ENCODE peak calls at places on chromosomes 4 and X, in five cellular contexts. One of them, this sample, is unnamed.

GRCh38 chr4:52641853-52642563 is 17.1 kb downstream of the USP46 start:
- DNase-seq in GM23338: no peak
- DNase-seq in HCT116: peak; percentile 88
- DNase-seq in neural progenitor cell: no peak
- DNase-seq in GM23248: peak; percentile 67
- DNase-seq in this sample: no peak

GRCh38 chrX:152821145-152821765 is 9.3 kb downstream of the CETN2 start:
- DNase-seq in GM23338: peak; percentile 74
- DNase-seq in neural progenitor cell: peak; percentile 72
- DNase-seq in GM23248: peak; percentile 64
- DNase-seq in HCT116: peak; percentile 18
- DNase-seq in this sample: peak; percentile 25

GRCh38 chrX:129982300-129983246 is at the start of gene BCORL1:
- DNase-seq in GM23338: peak; percentile 89
- DNase-seq in neural progenitor cell: peak; percentile 94
- DNase-seq in HCT116: peak; percentile 79
- DNase-seq in GM23248: peak; percentile 91
- DNase-seq in this sample: peak; percentile 88

GRCh38 chrX:107324493-107325310 is 118.3 kb downstream of the DNAAF6 start:
- DNase-seq in HCT116: no peak
- DNase-seq in neural progenitor cell: peak; percentile 89
- DNase-seq in GM23248: peak; percentile 45
- DNase-seq in GM23338: peak; percentile 82
- DNase-seq in this sample: peak; percentile 14

GRCh38 chr4:119313237-119313636 is 8.7 kb downstream of the FABP2 start:
- DNase-seq in neural progenitor cell: no peak
- DNase-seq in GM23338: no peak
- DNase-seq in HCT116: no peak
- DNase-seq in GM23248: no peak
- DNase-seq in this sample: no peak

GRCh38 chr4:139559692-139560091 is 3.7 kb upstream of the SETD7 start:
- DNase-seq in GM23248: no peak
- DNase-seq in neural progenitor cell: no peak
- DNase-seq in GM23338: no peak
- DNase-seq in HCT116: no peak
- DNase-seq in this sample: no peak

GRCh38 chr4:173264245-173264959 is 69.8 kb downstream of the HMGB2 start:
- DNase-seq in GM23248: peak; percentile 16
- DNase-seq in neural progenitor cell: peak; percentile 35
- DNase-seq in GM23338: peak; percentile 31
- DNase-seq in HCT116: no peak
- DNase-seq in this sample: peak; percentile 94

GRCh38 chr4:26077840-26078239 is 163.8 kb downstream of the SMIM20 start:
- DNase-seq in HCT116: no peak
- DNase-seq in GM23338: no peak
- DNase-seq in neural progenitor cell: no peak
- DNase-seq in GM23248: no peak
- DNase-seq in this sample: no peak

GRCh38 chr4:123260429-123261052 is 136.1 kb upstream of the SPRY1 start:
- DNase-seq in HCT116: no peak
- DNase-seq in neural progenitor cell: no peak
- DNase-seq in GM23248: no peak
- DNase-seq in GM23338: no peak
- DNase-seq in this sample: no peak

DNA sequence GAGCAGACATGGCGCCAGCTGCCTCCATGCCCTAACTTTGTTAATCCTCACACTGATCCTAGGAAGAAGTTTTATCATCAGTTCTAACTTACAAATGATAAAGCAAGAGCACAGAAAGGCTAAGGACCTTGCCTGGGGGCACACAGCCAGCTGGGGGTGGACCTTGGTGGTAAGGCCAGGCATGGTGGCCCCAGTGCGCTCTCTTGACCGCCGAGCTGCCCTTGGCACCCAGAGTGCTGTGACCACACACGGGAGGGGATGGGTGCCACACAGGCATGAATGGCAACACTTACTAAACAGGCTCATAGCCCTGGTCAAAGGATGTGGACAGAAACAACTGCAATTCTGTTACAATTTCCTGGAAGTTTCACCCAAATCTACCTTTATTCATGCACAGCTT is 45.0 kb downstream of the ACOX3 start:
- DNase-seq in GM23338: no peak
- DNase-seq in neural progenitor cell: no peak
- DNase-seq in GM23248: no peak
- DNase-seq in HCT116: no peak
- DNase-seq in this sample: no peak
- H3K4me3 ChIP-seq in GM23338: no peak overlapping the region
- H3K4me3 ChIP-seq in neural progenitor cell: no peak overlapping the region
- H3K4me3 ChIP-seq in GM23248: no peak overlapping the region
- H3K4me3 ChIP-seq in HCT116: no peak overlapping the region
- H3K4me3 ChIP-seq in this sample: no peak overlapping the region

GRCh38 chr4:83890231-83890630 is 354.3 kb downstream of the GPAT3 start:
- DNase-seq in GM23338: no peak
- DNase-seq in GM23248: peak; percentile 58
- DNase-seq in neural progenitor cell: no peak
- DNase-seq in HCT116: no peak
- DNase-seq in this sample: no peak

GRCh38 chr4:83890816-83891215 is 354.9 kb downstream of the GPAT3 start:
- DNase-seq in GM23248: peak; percentile 9
- DNase-seq in neural progenitor cell: no peak
- DNase-seq in GM23338: no peak
- DNase-seq in HCT116: no peak
- DNase-seq in this sample: no peak

GRCh38 chr4:83894831-83895230 is 358.9 kb downstream of the GPAT3 start:
- DNase-seq in GM23248: no peak
- DNase-seq in GM23338: no peak
- DNase-seq in HCT116: no peak
- DNase-seq in neural progenitor cell: no peak
- DNase-seq in this sample: no peak

DNA sequence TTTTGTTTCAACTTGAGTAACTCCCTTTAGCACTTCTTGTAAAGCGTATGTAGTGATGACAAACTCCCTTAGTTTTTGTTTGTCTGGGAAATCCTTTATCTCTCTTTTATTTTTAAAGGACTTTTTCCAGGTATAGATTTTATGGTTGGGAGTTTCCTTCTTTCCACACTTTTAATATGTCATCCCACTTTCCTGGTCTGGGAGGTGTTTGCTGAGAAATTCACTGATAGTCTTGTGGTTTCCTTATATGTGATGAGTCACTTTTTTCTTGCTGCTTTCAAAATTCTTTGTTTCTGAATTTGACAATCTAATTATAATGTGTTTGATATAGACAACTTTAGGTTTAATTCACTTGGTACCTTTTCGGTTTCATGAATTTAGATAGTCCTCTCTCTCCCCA is 353.9 kb downstream of the GPAT3 start:
- DNase-seq in GM23338: no peak
- DNase-seq in GM23248: peak; percentile 67
- DNase-seq in neural progenitor cell: no peak
- DNase-seq in HCT116: peak; percentile 16
- DNase-seq in this sample: no peak
- TF ChIP-seq EZH2phosphoT487 in GM23338: no peak
- TF ChIP-seq EZH2phosphoT487 in GM23248: peak; percentile 23
- TF ChIP-seq EZH2phosphoT487 in neural progenitor cell: no peak
- TF ChIP-seq EZH2phosphoT487 in HCT116: no peak
- TF ChIP-seq EZH2phosphoT487 in this sample: no peak

DNA sequence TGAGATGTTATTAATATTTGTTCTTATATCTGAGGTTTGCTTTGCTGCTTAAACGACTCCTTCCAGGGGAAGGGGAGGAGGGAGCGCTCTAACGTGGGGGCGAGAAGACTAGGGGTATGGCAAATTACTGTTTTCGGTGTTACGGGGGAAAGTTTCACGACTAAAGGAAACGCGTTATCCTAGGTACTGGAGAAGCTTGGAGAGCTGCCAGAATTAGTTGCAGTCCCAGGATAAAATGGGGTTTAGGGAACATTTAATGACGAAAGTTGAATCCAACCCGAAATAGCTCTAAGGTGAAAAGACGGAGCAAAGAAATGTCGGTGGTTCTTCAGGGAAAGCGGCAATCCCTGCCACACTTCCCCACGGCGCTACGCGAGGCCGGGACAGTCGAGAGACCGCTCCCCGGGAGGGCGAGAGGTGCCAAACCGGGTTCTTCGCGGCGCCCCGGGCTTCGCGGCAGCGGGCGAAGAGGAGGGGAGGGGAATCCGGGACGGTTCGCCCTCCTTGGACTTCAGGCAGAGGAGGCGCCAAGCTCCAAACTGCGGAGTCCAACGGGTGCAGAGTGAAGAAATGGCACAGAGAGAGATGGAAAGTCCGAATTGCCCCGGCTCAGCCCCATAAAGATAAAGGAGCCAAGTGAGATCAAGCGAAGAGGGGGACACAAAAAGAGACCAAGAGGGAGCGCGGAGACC is 719 bp downstream of the THOC2 start:
- DNase-seq in GM23338: peak; percentile 5
- DNase-seq in neural progenitor cell: peak; percentile 23
- DNase-seq in HCT116: no peak
- DNase-seq in GM23248: peak; percentile 72
- DNase-seq in this sample: no peak
- H3K4me1 ChIP-seq in GM23338: peaks cover 5% of the 10 kb centered on the region
- H3K4me1 ChIP-seq in neural progenitor cell: no peaks in the 10 kb centered on the region
- H3K4me1 ChIP-seq in HCT116: peaks cover 19% of the 10 kb centered on the region
- H3K4me1 ChIP-seq in GM23248: peaks cover 26% of the 10 kb centered on the region
- H3K4me1 ChIP-seq in this sample: peaks cover 51% of the 10 kb centered on the region

GRCh38 chr4:76087007-76087769 is 12.7 kb downstream of the ART3 start:
- DNase-seq in HCT116: peak; percentile 62
- DNase-seq in neural progenitor cell: peak; percentile 80
- DNase-seq in GM23338: peak; percentile 92
- DNase-seq in GM23248: peak; percentile 79
- DNase-seq in this sample: no peak
- H3K4me3 ChIP-seq in HCT116: no peak overlapping the region
- H3K4me3 ChIP-seq in neural progenitor cell: no peak overlapping the region
- H3K4me3 ChIP-seq in GM23338: peak overlapping the region; percentile 27
- H3K4me3 ChIP-seq in GM23248: peak overlapping the region; percentile 9
- H3K4me3 ChIP-seq in this sample: no peak overlapping the region

GRCh38 chr4:150491132-150492049 is 90.6 kb upstream of the MAB21L2 start:
- DNase-seq in GM23338: no peak
- DNase-seq in GM23248: no peak
- DNase-seq in HCT116: no peak
- DNase-seq in neural progenitor cell: peak; percentile 20
- DNase-seq in this sample: no peak

GRCh38 chr4:150495550-150495949 is 86.4 kb upstream of the MAB21L2 start:
- DNase-seq in GM23248: no peak
- DNase-seq in neural progenitor cell: peak; percentile 2
- DNase-seq in GM23338: no peak
- DNase-seq in HCT116: no peak
- DNase-seq in this sample: no peak

DNA sequence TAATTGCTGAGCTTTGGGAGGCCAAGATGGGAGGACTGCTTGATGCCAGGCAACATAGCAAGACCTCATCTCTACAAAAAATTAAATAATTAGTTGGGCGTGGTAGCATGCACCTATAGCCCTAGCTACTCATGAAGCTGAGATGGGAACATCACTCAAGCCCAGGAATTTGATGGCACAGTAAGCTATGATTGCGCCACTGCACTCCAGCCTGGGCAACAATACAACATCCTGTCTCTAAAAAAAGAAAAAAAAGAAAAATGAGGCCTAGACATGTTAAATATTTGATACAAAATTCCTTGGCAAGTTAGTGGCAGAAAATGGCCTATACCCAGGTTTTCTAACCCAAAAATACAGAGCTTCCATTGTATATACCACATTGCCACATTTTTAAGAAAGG is 88.1 kb upstream of the MAB21L2 start:
- DNase-seq in GM23248: peak; percentile 8
- DNase-seq in HCT116: no peak
- DNase-seq in neural progenitor cell: no peak
- DNase-seq in GM23338: no peak
- DNase-seq in this sample: no peak
- TF ChIP-seq EZH2phosphoT487 in GM23248: no peak
- TF ChIP-seq EZH2phosphoT487 in HCT116: no peak
- TF ChIP-seq EZH2phosphoT487 in neural progenitor cell: no peak
- TF ChIP-seq EZH2phosphoT487 in GM23338: no peak
- TF ChIP-seq EZH2phosphoT487 in this sample: no peak

DNA sequence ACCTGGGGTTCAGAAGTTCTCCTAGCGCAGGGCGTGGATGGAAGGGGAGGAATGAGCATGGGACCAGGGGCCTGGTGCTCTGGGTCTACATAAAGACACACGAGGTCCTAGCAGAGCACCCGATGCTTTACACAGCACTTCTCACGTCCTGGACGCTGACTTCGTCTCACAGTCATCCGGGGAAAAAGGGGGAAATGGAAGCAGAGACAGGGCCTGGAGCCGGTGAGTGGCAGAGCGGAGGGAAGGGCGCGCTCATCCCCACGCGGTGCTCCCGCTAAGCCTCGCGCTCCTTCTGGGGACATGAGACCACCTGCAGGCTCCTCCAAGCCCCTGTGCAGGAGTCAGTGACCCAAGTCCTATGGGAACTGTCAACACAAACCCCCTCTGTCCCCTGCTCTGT is 157.7 kb downstream of the AFAP1 start:
- DNase-seq in HCT116: no peak
- DNase-seq in neural progenitor cell: no peak
- DNase-seq in GM23248: no peak
- DNase-seq in GM23338: no peak
- DNase-seq in this sample: no peak
- H3K4me1 ChIP-seq in HCT116: no peaks in the 10 kb centered on the region
- H3K4me1 ChIP-seq in neural progenitor cell: peaks cover 15% of the 10 kb centered on the region
- H3K4me1 ChIP-seq in GM23248: peaks cover 34% of the 10 kb centered on the region
- H3K4me1 ChIP-seq in GM23338: no peaks in the 10 kb centered on the region
- H3K4me1 ChIP-seq in this sample: no peaks in the 10 kb centered on the region

GRCh38 chrX:47078129-47079043 is at the start of gene RGN:
- DNase-seq in GM23338: peak; percentile 43
- DNase-seq in GM23248: peak; percentile 39
- DNase-seq in HCT116: no peak
- DNase-seq in neural progenitor cell: peak; percentile 11
- DNase-seq in this sample: no peak
- H3K4me3 ChIP-seq in GM23338: peak within 1 kb of the TSS; percentile 53
- H3K4me3 ChIP-seq in GM23248: peak within 1 kb of the TSS; percentile 63
- H3K4me3 ChIP-seq in HCT116: no peak within 1 kb of the TSS
- H3K4me3 ChIP-seq in neural progenitor cell: peak within 1 kb of the TSS; percentile 27
- H3K4me3 ChIP-seq in this sample: no peak within 1 kb of the TSS

GRCh38 chr4:22031423-22031822 is 82.9 kb upstream of the KCNIP4 start:
- DNase-seq in neural progenitor cell: no peak
- DNase-seq in GM23248: no peak
- DNase-seq in GM23338: no peak
- DNase-seq in HCT116: no peak
- DNase-seq in this sample: no peak

GRCh38 chr4:22029803-22030202 is 81.2 kb upstream of the KCNIP4 start:
- DNase-seq in GM23338: peak; percentile 14
- DNase-seq in GM23248: no peak
- DNase-seq in neural progenitor cell: no peak
- DNase-seq in HCT116: no peak
- DNase-seq in this sample: no peak

DNA sequence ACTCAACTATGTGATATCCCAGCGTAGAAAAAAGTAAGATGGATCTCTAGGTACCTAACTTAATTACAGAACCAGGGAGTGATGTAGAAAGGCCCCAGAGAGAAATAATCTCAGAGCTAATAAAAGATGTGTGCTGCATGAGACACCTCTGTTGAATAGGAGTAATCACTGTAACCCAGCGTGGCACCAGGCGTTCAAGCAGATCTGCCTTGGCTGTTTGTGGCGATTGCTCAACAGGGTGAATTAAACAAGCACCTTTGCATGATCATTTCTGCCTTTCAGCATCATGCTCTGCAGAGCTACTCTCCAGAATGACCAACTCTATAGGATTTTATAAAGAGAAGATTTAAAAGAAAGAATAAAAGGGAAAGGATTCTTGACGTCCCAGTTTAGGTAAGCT is 81.7 kb upstream of the KCNIP4 start:
- DNase-seq in GM23248: no peak
- DNase-seq in neural progenitor cell: peak; percentile 3
- DNase-seq in GM23338: peak; percentile 5
- DNase-seq in HCT116: no peak
- DNase-seq in this sample: no peak
- TF ChIP-seq EZH2phosphoT487 in GM23248: no peak
- TF ChIP-seq EZH2phosphoT487 in neural progenitor cell: no peak
- TF ChIP-seq EZH2phosphoT487 in GM23338: no peak
- TF ChIP-seq EZH2phosphoT487 in HCT116: no peak
- TF ChIP-seq EZH2phosphoT487 in this sample: no peak

This sample was measured in OCI-LY7.